ENCODE peak calls at places on chromosomes 6 and 20, in five cellular contexts. T, M, I, N and R are unnamed samples.
A peak's percentile ranks its signal among the peaks of the same experiment; 100 is the strongest.

GRCh38 chr6:15816661-15817060 is 153.8 kb upstream of the DTNBP1 start:
- DNase-seq in I (no peak), N (no peak), M (no peak), T (no peak), R (no peak)

GRCh38 chr6:99305021-99305554 is 44.4 kb downstream of the FAXC start:
- DNase-seq in N (no peak), M (no peak), T (no peak), I (no peak), R (no peak)

GRCh38 chr6:53926505-53926904 is 131.7 kb downstream of the LRRC1 start:
- DNase-seq in T (no peak), N (no peak), M (no peak), I (no peak), R (no peak)

GRCh38 chr6:14059791-14060436 is 57.7 kb upstream of the CD83 start:
- DNase-seq in T (no peak), I (no peak), N (no peak), M (no peak), R (peak; percentile 92)

GRCh38 chr6:35046862-35047261 is 94.3 kb downstream of the TCP11 start:
- DNase-seq in N (no peak), T (no peak), I (no peak), M (no peak), R (no peak)

GRCh38 chr20:18057106-18057993 is at the start of gene OVOL2:
- DNase-seq in N (peak; percentile 88), I (peak; percentile 95), M (peak; percentile 94), T (no peak), R (peak; percentile 53)

GRCh38 chr20:40754372-40754943 is 65.4 kb upstream of the MAFB start:
- DNase-seq in N (no peak), T (no peak), I (no peak), M (peak; percentile 3), R (peak; percentile 58)

GRCh38 chr6:109867970-109868358 is 110.1 kb upstream of the GPR6 start:
- DNase-seq in I (no peak), T (no peak), M (no peak), N (no peak), R (no peak)

GRCh38 chr20:6079011-6079410 is 25.2 kb upstream of the LRRN4 start:
- DNase-seq in M (no peak), I (no peak), T (no peak), N (no peak), R (no peak)

GRCh38 chr20:32455901-32456701 is 98.0 kb downstream of the ASXL1 start:
- DNase-seq in M (no peak), T (no peak), N (no peak), I (no peak), R (peak; percentile 46)

GRCh38 chr20:49821850-49822249 is 9.2 kb downstream of the SLC9A8 start:
- DNase-seq in T (no peak), I (no peak), M (no peak), N (no peak), R (no peak)

GRCh38 chr20:7493311-7493710 is 446.9 kb downstream of the HAO1 start:
- DNase-seq in M (no peak), T (no peak), I (no peak), N (no peak), R (no peak)

GRCh38 chr6:169960891-169961611 is 209.6 kb downstream of the ERMARD start:
- DNase-seq in T (no peak), N (peak; percentile 29), I (peak; percentile 16), M (peak; percentile 47), R (no peak)

GRCh38 chr6:22020299-22020998 is 276.4 kb downstream of the PRL start:
- DNase-seq in M (no peak), I (no peak), T (no peak), N (no peak), R (no peak)

GRCh38 chr6:17202526-17202925 is 78.6 kb upstream of the RBM24 start:
- DNase-seq in T (no peak), I (peak; percentile 46), M (no peak), N (no peak), R (no peak)

GRCh38 chr6:139988702-139989101 is 614.3 kb upstream of the CITED2 start:
- DNase-seq in M (no peak), I (no peak), N (no peak), T (no peak), R (no peak)

GRCh38 chr20:61295726-61296628 is 43.9 kb downstream of the CDH4 start:
- DNase-seq in M (peak; percentile 57), T (no peak), I (no peak), N (no peak), R (no peak)

GRCh38 chr6:16767765-16768514 is 6.7 kb upstream of the ATXN1 start:
- DNase-seq in M (no peak), T (no peak), N (no peak), I (no peak), R (no peak)

GRCh38 chr6:32058511-32058963 is 20.3 kb downstream of the CYP21A2 start:
- DNase-seq in M (no peak), I (no peak), T (no peak), N (no peak), R (no peak)

GRCh38 chr6:30813623-30814136 is 69.3 kb upstream of the IER3 start:
- DNase-seq in I (no peak), N (no peak), M (no peak), T (no peak), R (no peak)

GRCh38 chr6:63491104-63491503 is 81.2 kb upstream of the LOC128125822 start:
- DNase-seq in M (no peak), I (no peak), N (no peak), T (no peak), R (no peak)

GRCh38 chr6:165920896-165921671 is 246.6 kb downstream of the TBXT start:
- DNase-seq in I (no peak), M (no peak), N (no peak), T (no peak), R (no peak)

GRCh38 chr6:41181566-41181965 is 18.6 kb upstream of the TREM2 start:
- DNase-seq in T (no peak), N (no peak), M (peak; percentile 25), I (no peak), R (no peak)

GRCh38 chr6:109322825-109323580 is 59.3 kb downstream of the CD164 start:
- DNase-seq in T (no peak), N (no peak), M (no peak), I (no peak), R (no peak)

GRCh38 chr6:122459240-122459639 is 12.4 kb downstream of the SERINC1 start:
- DNase-seq in T (no peak), I (no peak), N (no peak), M (no peak), R (no peak)

GRCh38 chr6:122458087-122458486 is 13.5 kb downstream of the SERINC1 start:
- DNase-seq in I (no peak), N (no peak), M (no peak), T (no peak), R (no peak)

GRCh38 chr6:122461885-122462284 is 9.7 kb downstream of the SERINC1 start:
- DNase-seq in N (no peak), I (no peak), M (no peak), T (no peak), R (no peak)
- H3K4me1 ChIP-seq in N (no peaks in the 10 kb centered on the region), I (no peaks in the 10 kb centered on the region), M (no peaks in the 10 kb centered on the region), T (peaks cover 75% of the 10 kb centered on the region), R (peaks cover 7% of the 10 kb centered on the region)

GRCh38 chr20:38127011-38127621 is 38.0 kb downstream of the TGM2 start:
- DNase-seq in I (no peak), N (no peak), T (no peak), M (peak; percentile 27), R (no peak)
- H3K4me1 ChIP-seq in I (peaks cover 7% of the 10 kb centered on the region), N (no peaks in the 10 kb centered on the region), T (no peaks in the 10 kb centered on the region), M (no peaks in the 10 kb centered on the region), R (peaks cover 21% of the 10 kb centered on the region)

GRCh38 chr20:10658876-10659632 is 14.7 kb downstream of the JAG1 start:
- DNase-seq in M (peak; percentile 9), I (no peak), T (no peak), N (no peak), R (no peak)
- H3K4me1 ChIP-seq in M (peaks cover 7% of the 10 kb centered on the region), I (peaks cover 13% of the 10 kb centered on the region), T (no peaks in the 10 kb centered on the region), N (peaks cover 22% of the 10 kb centered on the region), R (no peaks in the 10 kb centered on the region)

DNA sequence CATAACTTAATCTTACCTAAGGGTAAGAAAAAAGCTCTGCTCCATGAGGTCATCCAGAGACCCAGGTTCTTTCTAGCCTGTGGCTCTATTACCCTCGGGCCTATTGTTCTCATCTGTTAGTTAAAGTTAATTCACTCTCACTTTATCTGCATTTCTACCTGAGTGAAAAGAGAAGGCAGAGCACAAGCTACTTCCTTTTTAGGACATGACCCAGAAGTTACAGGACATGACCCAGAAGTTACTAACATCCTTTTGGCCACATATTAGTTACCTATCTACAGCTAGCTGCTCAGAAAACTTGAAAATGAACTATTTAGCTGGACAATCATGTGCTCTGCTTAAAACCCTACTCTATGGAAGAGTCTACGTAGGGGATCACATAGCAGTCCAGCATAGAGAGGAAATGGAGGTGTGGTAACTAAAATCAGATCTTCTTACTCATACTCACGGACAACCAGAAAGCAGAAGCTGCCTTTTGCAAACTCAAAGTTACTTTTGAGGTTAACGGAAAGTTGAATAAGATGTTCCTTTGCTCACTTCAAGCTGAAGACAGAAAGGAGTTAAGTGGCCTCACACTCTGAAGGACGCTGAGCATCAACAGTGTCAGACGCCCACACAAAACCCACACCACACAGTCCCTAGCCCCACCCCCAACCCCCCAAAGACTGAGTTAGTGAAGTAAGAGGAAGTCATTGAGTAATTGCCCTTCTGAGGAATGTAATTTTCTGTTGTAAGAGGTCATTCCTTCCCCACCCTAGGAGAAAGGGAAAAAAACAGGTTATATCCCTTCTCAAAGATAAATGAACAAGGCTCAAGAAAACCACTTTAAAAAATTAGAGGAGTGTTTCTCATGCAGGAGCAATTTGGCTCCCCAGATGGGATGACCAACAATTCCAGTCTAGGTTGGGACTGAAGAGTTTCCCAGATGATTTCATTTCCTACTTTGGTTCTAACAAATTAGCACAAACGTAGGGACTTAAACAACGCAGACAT is 45.9 kb upstream of the TAB2 start:
- DNase-seq in N (no peak), T (peak; percentile 38), M (no peak), I (no peak), R (no peak)
- H3K4me1 ChIP-seq in N (no peaks in the 10 kb centered on the region), T (peaks cover 33% of the 10 kb centered on the region), M (no peaks in the 10 kb centered on the region), I (no peaks in the 10 kb centered on the region), R (no peaks in the 10 kb centered on the region)

GRCh38 chr6:143349530-143349929 is 101.0 kb downstream of the ADAT2 start:
- DNase-seq in I (no peak), N (no peak), T (no peak), M (no peak), R (no peak)
- H3K4me1 ChIP-seq in I (no peaks in the 10 kb centered on the region), N (no peaks in the 10 kb centered on the region), T (no peaks in the 10 kb centered on the region), M (no peaks in the 10 kb centered on the region), R (no peaks in the 10 kb centered on the region)